ENCODE peak calls at places on chromosomes 12 and 14, in four cellular contexts. O, A, N and S are unnamed samples.

GRCh38 chr12:122006186-122006926 is 15.3 kb upstream of the BCL7A start:
- DNase-seq in O (no peak), A (no peak), N (no peak), S (no peak)

GRCh38 chr12:122350444-122350843 is 72.0 kb downstream of the CLIP1 start:
- DNase-seq in O (no peak), A (no peak), N (no peak), S (no peak)

GRCh38 chr12:29509503-29509902 is 12.0 kb upstream of the OVCH1 start:
- DNase-seq in O (no peak), A (no peak), N (no peak), S (no peak)

GRCh38 chr12:49545815-49546214 is 7.0 kb downstream of the KCNH3 start:
- DNase-seq in O (no peak), A (no peak), N (no peak), S (no peak)

GRCh38 chr14:37034410-37035285 is 137.8 kb downstream of the SLC25A21 start:
- DNase-seq in O (no peak), A (no peak), N (no peak), S (no peak)

GRCh38 chr14:80428171-80428570 is 216.9 kb upstream of the DIO2 start:
- DNase-seq in O (no peak), A (peak; percentile 11), N (peak; percentile 4), S (no peak)

GRCh38 chr12:94982456-94982855 is 21.0 kb downstream of the NDUFA12 start:
- DNase-seq in O (no peak), A (no peak), N (no peak), S (no peak)

GRCh38 chr12:9049520-9050133 is 60.3 kb downstream of the KLRG1 start:
- DNase-seq in O (no peak), A (peak; percentile 13), N (peak; percentile 58), S (no peak)

DNA sequence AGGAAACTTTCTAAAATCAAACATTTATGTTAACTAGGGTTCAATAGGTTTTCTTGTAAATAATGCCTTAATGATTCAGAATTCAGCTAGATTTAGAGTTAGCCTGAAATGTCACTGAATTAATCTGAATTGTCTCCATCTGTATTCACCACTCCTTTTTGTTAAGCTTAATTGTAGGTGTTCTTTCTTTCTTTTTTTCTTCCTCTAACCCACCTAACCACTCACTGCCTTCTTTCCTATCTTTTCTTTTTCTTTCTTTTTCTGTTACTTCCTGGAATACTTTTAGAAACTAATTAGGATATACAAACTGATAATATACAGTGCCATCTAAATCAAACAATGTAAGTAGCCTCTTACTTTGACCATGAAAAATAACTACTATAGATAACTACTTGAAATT is 29.9 kb downstream of the G2E3 start:
- DNase-seq in O (no peak), A (no peak), N (no peak), S (no peak)
- H3K79me2 ChIP-seq in O (peaks cover 7% of the 10 kb centered on the region), A (no peaks in the 10 kb centered on the region), N (peaks cover 11% of the 10 kb centered on the region), S (peaks cover 7% of the 10 kb centered on the region)

DNA sequence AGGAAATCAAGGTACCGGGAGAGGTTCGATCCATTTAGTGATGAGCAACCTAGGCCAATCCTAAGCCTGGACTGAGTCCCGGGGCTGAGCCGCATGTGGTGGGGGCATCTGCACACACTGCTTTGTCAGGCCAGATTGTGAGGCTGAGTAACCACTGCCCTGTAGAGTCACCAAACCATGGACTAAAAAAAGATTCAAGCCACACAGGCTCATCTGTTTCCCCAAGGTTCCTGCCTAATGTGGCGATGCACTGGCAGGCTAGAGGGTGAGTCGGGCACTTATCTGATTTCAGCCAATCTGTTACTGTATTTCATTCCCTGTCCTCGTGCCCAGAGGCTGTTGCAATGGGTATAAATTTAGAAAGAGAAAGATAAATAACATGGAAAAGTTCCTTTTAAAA is 140.8 kb downstream of the TTC7B start:
- DNase-seq in O (no peak), A (no peak), N (no peak), S (no peak)
- H3K18ac ChIP-seq in O (no peak overlapping the region), A (no peak overlapping the region), N (no peak overlapping the region), S (no peak overlapping the region)

GRCh38 chr14:77099425-77100167 is 1.5 kb downstream of the CIPC start:
- DNase-seq in O (no peak), A (no peak), N (peak; percentile 50), S (no peak)
- H3K79me2 ChIP-seq in O (peaks cover 4% of the 10 kb centered on the region), A (peaks cover 14% of the 10 kb centered on the region), N (peaks cover 29% of the 10 kb centered on the region), S (peaks cover 5% of the 10 kb centered on the region)

DNA sequence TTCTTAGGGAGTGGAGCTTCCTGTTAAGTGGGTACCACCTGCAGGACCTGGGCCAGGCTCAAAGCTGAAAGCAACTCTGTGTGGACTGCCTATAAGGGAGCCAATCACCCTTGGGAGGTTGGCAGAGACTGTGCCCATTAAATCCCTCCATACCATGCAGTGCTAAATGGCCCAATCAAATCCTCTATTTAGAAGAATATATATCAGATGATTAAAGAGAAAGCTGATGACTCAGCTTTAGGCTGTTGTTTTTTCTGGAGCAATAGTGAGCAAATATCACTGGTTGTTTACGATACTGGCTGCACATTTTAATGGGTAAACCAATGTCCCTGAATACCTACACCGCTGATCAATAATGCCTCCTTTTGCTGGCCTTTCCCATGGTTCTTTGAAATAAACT is 101.3 kb downstream of the TMX1 start:
- DNase-seq in O (no peak), A (no peak), N (no peak), S (no peak)
- H3K18ac ChIP-seq in O (no peak overlapping the region), A (no peak overlapping the region), N (no peak overlapping the region), S (no peak overlapping the region)

DNA sequence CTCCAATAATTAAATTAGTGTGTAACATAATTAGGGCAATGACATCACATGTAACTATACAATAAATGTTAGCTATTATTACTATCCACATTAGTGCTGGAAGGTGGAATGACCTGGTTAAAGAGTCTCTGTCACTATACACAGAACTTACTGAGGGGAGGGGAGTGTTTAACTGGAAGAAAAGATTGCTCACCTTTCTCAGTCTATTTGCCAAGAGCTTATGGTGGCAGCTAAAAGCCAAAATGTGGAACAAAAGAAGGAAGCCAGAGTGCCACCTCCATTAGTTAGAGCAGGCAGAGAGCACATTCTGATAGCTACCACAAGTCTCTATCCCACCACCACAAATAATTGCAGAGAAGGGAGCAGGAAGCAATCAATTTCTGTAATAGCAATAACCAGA is 124.4 kb downstream of the MED13L start:
- DNase-seq in O (no peak), A (no peak), N (no peak), S (no peak)
- H3K79me2 ChIP-seq in O (peaks cover 5% of the 10 kb centered on the region), A (peaks cover 4% of the 10 kb centered on the region), N (peaks cover 58% of the 10 kb centered on the region), S (peaks cover 9% of the 10 kb centered on the region)

GRCh38 chr14:50600849-50601248 is 40.9 kb downstream of the ATL1 start:
- DNase-seq in O (no peak), A (peak; percentile 7), N (peak; percentile 40), S (peak; percentile 36)
- H3K18ac ChIP-seq in O (no peak overlapping the region), A (no peak overlapping the region), N (no peak overlapping the region), S (no peak overlapping the region)

GRCh38 chr14:32137883-32138282 is 60.8 kb downstream of the ARHGAP5 start:
- DNase-seq in O (no peak), A (no peak), N (no peak), S (no peak)
- H3K79me2 ChIP-seq in O (no peaks in the 10 kb centered on the region), A (no peaks in the 10 kb centered on the region), N (no peaks in the 10 kb centered on the region), S (no peaks in the 10 kb centered on the region)

GRCh38 chr14:49849213-49849847 is 3.3 kb downstream of the NEMF start:
- DNase-seq in O (no peak), A (no peak), N (no peak), S (no peak)

GRCh38 chr14:49853572-49854375 is 1.2 kb upstream of the NEMF start:
- DNase-seq in O (peak; percentile 81), A (peak; percentile 97), N (peak; percentile 90), S (peak; percentile 90)

GRCh38 chr14:49857427-49858003 is 4.9 kb upstream of the NEMF start:
- DNase-seq in O (no peak), A (no peak), N (no peak), S (no peak)

GRCh38 chr14:49852351-49853157 is at the start of gene NEMF:
- DNase-seq in O (peak; percentile 91), A (peak; percentile 80), N (peak; percentile 95), S (peak; percentile 86)

DNA sequence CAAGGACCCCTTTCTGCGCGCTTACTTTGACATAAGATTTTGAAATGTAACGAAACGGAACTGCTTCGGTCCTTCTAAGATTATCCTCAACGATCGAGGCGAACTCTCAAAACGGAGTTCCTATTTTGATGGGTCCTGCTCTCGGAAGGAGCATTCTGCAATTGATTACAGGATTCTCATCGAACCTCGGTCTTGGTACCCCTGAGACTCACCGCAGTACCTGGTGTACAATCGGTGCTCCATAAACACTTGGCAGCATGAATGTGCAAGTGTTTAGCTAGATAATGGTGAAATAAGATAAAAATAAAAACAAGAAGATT is 530 bp upstream of the NEMF start:
- DNase-seq in O (no peak), A (no peak), N (no peak), S (no peak)
- H3K18ac ChIP-seq in O (no peak overlapping the region), A (no peak overlapping the region), N (no peak overlapping the region), S (no peak overlapping the region)

GRCh38 chr12:78183854-78184253 is 353.2 kb downstream of the NAV3 start:
- DNase-seq in O (no peak), A (no peak), N (peak; percentile 44), S (no peak)
- H3K79me2 ChIP-seq in O (no peaks in the 10 kb centered on the region), A (no peaks in the 10 kb centered on the region), N (no peaks in the 10 kb centered on the region), S (no peaks in the 10 kb centered on the region)